ENCODE peak calls at places on chromosomes 13 and 19, in five cellular contexts. U is putamen, Q is neuronal stem cell, W is cardiac muscle cell, X is hypothalamus. I is an unnamed sample.

GRCh38 chr19:10888421-10888866 is 17.1 kb downstream of the CARM1 start:
- DNase-seq in U (no peak), Q (no peak), W (no peak), X (no peak), I (no peak)

GRCh38 chr19:5099822-5100221 is 130.9 kb downstream of the KDM4B start:
- DNase-seq in U (no peak), Q (no peak), W (no peak), X (no peak), I (no peak)

GRCh38 chr19:49421039-49421877 is 2.0 kb downstream of the PTH2 start:
- DNase-seq in U (no peak), Q (peak; percentile 88), W (peak; percentile 81), X (no peak), I (no peak)

GRCh38 chr13:111337206-111337605 is 16.8 kb downstream of the TEX29 start:
- DNase-seq in U (no peak), Q (no peak), W (peak; percentile 75), X (no peak), I (peak; percentile 60)

GRCh38 chr19:53980553-53981407 is 10.7 kb upstream of the CACNG6 start:
- DNase-seq in U (no peak), Q (no peak), W (peak; percentile 94), X (no peak), I (peak; percentile 85)

GRCh38 chr13:103471896-103472295 is 405.7 kb upstream of the SLC10A2 start:
- DNase-seq in U (no peak), Q (no peak), W (no peak), X (no peak), I (no peak)

GRCh38 chr19:10718205-10719196 is 622 bp downstream of the DNM2 start:
- DNase-seq in U (no peak), Q (no peak), W (peak; percentile 51), X (no peak), I (peak; percentile 50)

GRCh38 chr13:79194272-79194671 is 211.8 kb downstream of the RBM26 start:
- DNase-seq in U (no peak), Q (no peak), W (no peak), X (no peak), I (no peak)

GRCh38 chr19:15595069-15595468 is 19.9 kb upstream of the CYP4F8 start:
- DNase-seq in U (no peak), Q (no peak), W (no peak), X (no peak), I (peak; percentile 4)

GRCh38 chr19:29812080-29812880 is 489 bp downstream of the CCNE1 start:
- DNase-seq in U (no peak), Q (peak; percentile 17), W (no peak), X (no peak), I (no peak)

GRCh38 chr13:40963927-40964326 is 55.2 kb downstream of the ELF1 start:
- DNase-seq in U (no peak), Q (no peak), W (peak; percentile 29), X (no peak), I (peak; percentile 63)

I was measured in RKO.